ENCODE peak calls at places on chromosomes 5 and 9, in seven cellular contexts. G, S, Q, M, J, Z and A are unnamed samples.

GRCh38 chr5:143085319-143085917 is 315.2 kb downstream of the ARHGAP26 start:
- DNase-seq in G (no peak), S (no peak), Q (no peak), M (no peak), J (no peak), Z (no peak), A (no peak)

GRCh38 chr5:76601470-76601869 is 21.7 kb downstream of the F2RL2 start:
- DNase-seq in G (no peak), S (peak; percentile 36), Q (no peak), M (no peak), J (peak; percentile 31), Z (no peak), A (peak; percentile 19)

GRCh38 chr5:128684951-128685350 is 146.9 kb upstream of the FBN2 start:
- DNase-seq in G (no peak), S (peak; percentile 25), Q (no peak), M (no peak), J (no peak), Z (no peak), A (no peak)

GRCh38 chr9:96009690-96010477 is 134.4 kb downstream of the ERCC6L2 start:
- DNase-seq in G (no peak), S (no peak), Q (no peak), M (no peak), J (no peak), Z (no peak), A (peak; percentile 62)

GRCh38 chr5:84343171-84343570 is 41.5 kb downstream of the EDIL3 start:
- DNase-seq in G (no peak), S (no peak), Q (no peak), M (no peak), J (no peak), Z (no peak), A (no peak)

GRCh38 chr5:112228672-112229071 is 190.4 kb downstream of the EPB41L4A start:
- DNase-seq in G (peak; percentile 30), S (no peak), Q (no peak), M (no peak), J (peak; percentile 23), Z (no peak), A (no peak)

GRCh38 chr9:134864821-134865190 is 15.8 kb upstream of the FCN2 start:
- DNase-seq in G (no peak), S (no peak), Q (no peak), M (no peak), J (no peak), Z (peak; percentile 65), A (no peak)

GRCh38 chr5:140555747-140556312 is 1.4 kb downstream of the SRA1 start:
- DNase-seq in G (no peak), S (no peak), Q (no peak), M (no peak), J (no peak), Z (no peak), A (no peak)

GRCh38 chr5:5816960-5817359 is 394.5 kb downstream of the ICE1 start:
- DNase-seq in G (no peak), S (no peak), Q (no peak), M (no peak), J (no peak), Z (no peak), A (no peak)

GRCh38 chr9:133098871-133099270 is 22.2 kb downstream of the RALGDS start:
- DNase-seq in G (no peak), S (no peak), Q (no peak), M (no peak), J (no peak), Z (no peak), A (no peak)

GRCh38 chr9:133125706-133126696 is 5.0 kb upstream of the RALGDS start:
- DNase-seq in G (peak; percentile 64), S (no peak), Q (no peak), M (no peak), J (no peak), Z (no peak), A (no peak)

GRCh38 chr9:134316444-134317160 is 9.7 kb upstream of the RXRA start:
- DNase-seq in G (peak; percentile 64), S (no peak), Q (no peak), M (no peak), J (no peak), Z (no peak), A (no peak)

GRCh38 chr5:54383225-54383624 is 72.3 kb upstream of the HSPB3 start:
- DNase-seq in G (no peak), S (no peak), Q (no peak), M (no peak), J (no peak), Z (no peak), A (no peak)

GRCh38 chr5:159104759-159105317 is 5.1 kb upstream of the EBF1 start:
- DNase-seq in G (no peak), S (no peak), Q (no peak), M (no peak), J (no peak), Z (no peak), A (no peak)

GRCh38 chr5:76641514-76642120 is 18.4 kb upstream of the F2RL2 start:
- DNase-seq in G (peak; percentile 21), S (peak; percentile 43), Q (peak; percentile 28), M (peak; percentile 48), J (no peak), Z (no peak), A (peak; percentile 48)

GRCh38 chr9:15965246-15965745 is 412.5 kb downstream of the CCDC171 start:
- DNase-seq in G (no peak), S (no peak), Q (no peak), M (no peak), J (no peak), Z (no peak), A (no peak)

GRCh38 chr5:81397169-81397568 is 3.2 kb upstream of the ACOT12 start:
- DNase-seq in G (no peak), S (no peak), Q (no peak), M (no peak), J (no peak), Z (no peak), A (no peak)

GRCh38 chr9:137221477-137222111 is 446 bp downstream of the RNF208 start:
- DNase-seq in G (no peak), S (no peak), Q (no peak), M (no peak), J (no peak), Z (no peak), A (no peak)